ENCODE peak calls at places on chromosome 11, in seven cellular contexts. S is lower lobe of right lung; P is psoas muscle; D is cardiac fibroblast; V is stimulated activated naive CD8-positive, alpha-beta T cell treated with anti-CD3 and anti-CD28 coated beads, Interleukin-15, amount 100 ng/mL, for 72 hours; Z is NCI-H2081 treated with DMSO at 0.1 percent for 48 hours; E is cardiac muscle cell. X is an unnamed sample.
A peak's percentile ranks its signal among the peaks of the same experiment; 100 is the strongest.

GRCh38 chr11:48081151-48082010 is 101.0 kb downstream of the PTPRJ start:
- DNase-seq in S (peak; percentile 51), P (peak; percentile 92), D (peak; percentile 81), V (no peak), Z (no peak), E (peak; percentile 81), X (no peak)

GRCh38 chr11:64040684-64041267 is 5.0 kb downstream of the FLRT1 start:
- DNase-seq in S (no peak), P (no peak), D (no peak), V (no peak), Z (no peak), E (no peak), X (no peak)

GRCh38 chr11:119376197-119376847 is 5.2 kb downstream of the USP2 start:
- DNase-seq in S (peak; percentile 77), P (peak; percentile 86), D (no peak), V (no peak), Z (peak; percentile 21), E (no peak), X (peak; percentile 71)

GRCh38 chr11:110367571-110367970 is 62.2 kb upstream of the FDX1 start:
- DNase-seq in S (no peak), P (no peak), D (peak; percentile 40), V (no peak), Z (no peak), E (peak; percentile 21), X (no peak)

GRCh38 chr11:77346906-77347603 is 45.6 kb upstream of the GDPD4 start:
- DNase-seq in S (no peak), P (no peak), D (peak; percentile 33), V (no peak), Z (no peak), E (peak; percentile 27), X (no peak)

GRCh38 chr11:46718155-46719019 is 626 bp upstream of the F2 start:
- DNase-seq in S (no peak), P (no peak), D (peak; percentile 41), V (no peak), Z (peak; percentile 15), E (peak; percentile 33), X (no peak)

GRCh38 chr11:75468534-75469340 is 35.7 kb upstream of the KLHL35 start:
- DNase-seq in S (peak; percentile 48), P (peak; percentile 84), D (peak; percentile 91), V (no peak), Z (no peak), E (peak; percentile 93), X (peak; percentile 24)

GRCh38 chr11:11444027-11444799 is 91.2 kb upstream of the CSNK2A3 start:
- DNase-seq in S (no peak), P (no peak), D (peak; percentile 38), V (no peak), Z (no peak), E (peak; percentile 55), X (no peak)

GRCh38 chr11:118295834-118296454 is 8.6 kb upstream of the CD3E start:
- DNase-seq in S (no peak), P (no peak), D (peak; percentile 27), V (no peak), Z (no peak), E (peak; percentile 41), X (no peak)

X was measured in pancreas.